ENCODE peak calls at places on chromosomes 13 and 19, in seven cellular contexts. One of them, this sample, is unnamed.
A peak's percentile ranks its signal among the peaks of the same experiment; 100 is the strongest.

GRCh38 chr19:44723299-44723951 is 24.5 kb downstream of the CEACAM16 start:
- DNase-seq in fibroblast of lung: no peak
- DNase-seq in sigmoid colon: no peak
- DNase-seq in cerebellar cortex: no peak
- DNase-seq in activated T-helper 1 cell treated with anti-CD3 and anti-CD28 coated beads, Interleukin-2, amount 50 U/mL, for 16 hours: no peak
- DNase-seq in MG63: no peak
- DNase-seq in stimulated activated CD8-positive, alpha-beta memory T cell treated with anti-CD3 and anti-CD28 coated beads, Interleukin-4, amount 100 ng/mL, for 1 hour: no peak
- DNase-seq in this sample: no peak

GRCh38 chr13:97339019-97339988 is 94.7 kb upstream of the RAP2A start:
- DNase-seq in fibroblast of lung: peak; percentile 99
- DNase-seq in sigmoid colon: peak; percentile 91
- DNase-seq in cerebellar cortex: peak; percentile 85
- DNase-seq in activated T-helper 1 cell treated with anti-CD3 and anti-CD28 coated beads, Interleukin-2, amount 50 U/mL, for 16 hours: no peak
- DNase-seq in MG63: peak; percentile 90
- DNase-seq in stimulated activated CD8-positive, alpha-beta memory T cell treated with anti-CD3 and anti-CD28 coated beads, Interleukin-4, amount 100 ng/mL, for 1 hour: no peak
- DNase-seq in this sample: no peak

GRCh38 chr13:114227528-114227927 is 7.2 kb upstream of the CDC16 start:
- DNase-seq in fibroblast of lung: no peak
- DNase-seq in sigmoid colon: no peak
- DNase-seq in cerebellar cortex: no peak
- DNase-seq in activated T-helper 1 cell treated with anti-CD3 and anti-CD28 coated beads, Interleukin-2, amount 50 U/mL, for 16 hours: no peak
- DNase-seq in MG63: no peak
- DNase-seq in stimulated activated CD8-positive, alpha-beta memory T cell treated with anti-CD3 and anti-CD28 coated beads, Interleukin-4, amount 100 ng/mL, for 1 hour: no peak
- DNase-seq in this sample: no peak

GRCh38 chr13:104385409-104385808 is 1319.2 kb upstream of the SLC10A2 start:
- DNase-seq in fibroblast of lung: peak; percentile 81
- DNase-seq in sigmoid colon: no peak
- DNase-seq in cerebellar cortex: no peak
- DNase-seq in activated T-helper 1 cell treated with anti-CD3 and anti-CD28 coated beads, Interleukin-2, amount 50 U/mL, for 16 hours: no peak
- DNase-seq in MG63: peak; percentile 12
- DNase-seq in stimulated activated CD8-positive, alpha-beta memory T cell treated with anti-CD3 and anti-CD28 coated beads, Interleukin-4, amount 100 ng/mL, for 1 hour: no peak
- DNase-seq in this sample: peak; percentile 8

GRCh38 chr13:106291006-106291405 is 244.5 kb downstream of the EFNB2 start:
- DNase-seq in fibroblast of lung: peak; percentile 34
- DNase-seq in sigmoid colon: no peak
- DNase-seq in cerebellar cortex: no peak
- DNase-seq in activated T-helper 1 cell treated with anti-CD3 and anti-CD28 coated beads, Interleukin-2, amount 50 U/mL, for 16 hours: no peak
- DNase-seq in MG63: peak; percentile 23
- DNase-seq in stimulated activated CD8-positive, alpha-beta memory T cell treated with anti-CD3 and anti-CD28 coated beads, Interleukin-4, amount 100 ng/mL, for 1 hour: no peak
- DNase-seq in this sample: peak; percentile 29

GRCh38 chr13:26971990-26972888 is 199.4 kb downstream of the USP12 start:
- DNase-seq in fibroblast of lung: peak; percentile 25
- DNase-seq in sigmoid colon: no peak
- DNase-seq in cerebellar cortex: peak; percentile 84
- DNase-seq in activated T-helper 1 cell treated with anti-CD3 and anti-CD28 coated beads, Interleukin-2, amount 50 U/mL, for 16 hours: no peak
- DNase-seq in MG63: no peak
- DNase-seq in stimulated activated CD8-positive, alpha-beta memory T cell treated with anti-CD3 and anti-CD28 coated beads, Interleukin-4, amount 100 ng/mL, for 1 hour: no peak
- DNase-seq in this sample: peak; percentile 18

GRCh38 chr13:66992183-66992582 is 238.0 kb downstream of the PCDH9 start:
- DNase-seq in fibroblast of lung: peak; percentile 88
- DNase-seq in sigmoid colon: no peak
- DNase-seq in cerebellar cortex: no peak
- DNase-seq in activated T-helper 1 cell treated with anti-CD3 and anti-CD28 coated beads, Interleukin-2, amount 50 U/mL, for 16 hours: no peak
- DNase-seq in MG63: peak; percentile 47
- DNase-seq in stimulated activated CD8-positive, alpha-beta memory T cell treated with anti-CD3 and anti-CD28 coated beads, Interleukin-4, amount 100 ng/mL, for 1 hour: no peak
- DNase-seq in this sample: peak; percentile 17

GRCh38 chr13:73335226-73335625 is 276.4 kb downstream of the KLF5 start:
- DNase-seq in fibroblast of lung: peak; percentile 67
- DNase-seq in sigmoid colon: no peak
- DNase-seq in cerebellar cortex: no peak
- DNase-seq in activated T-helper 1 cell treated with anti-CD3 and anti-CD28 coated beads, Interleukin-2, amount 50 U/mL, for 16 hours: no peak
- DNase-seq in MG63: no peak
- DNase-seq in stimulated activated CD8-positive, alpha-beta memory T cell treated with anti-CD3 and anti-CD28 coated beads, Interleukin-4, amount 100 ng/mL, for 1 hour: no peak
- DNase-seq in this sample: peak; percentile 28

GRCh38 chr13:53200498-53201453 is 172.2 kb downstream of the OLFM4 start:
- DNase-seq in fibroblast of lung: peak; percentile 2
- DNase-seq in sigmoid colon: peak; percentile 65
- DNase-seq in cerebellar cortex: no peak
- DNase-seq in activated T-helper 1 cell treated with anti-CD3 and anti-CD28 coated beads, Interleukin-2, amount 50 U/mL, for 16 hours: no peak
- DNase-seq in MG63: peak; percentile 10
- DNase-seq in stimulated activated CD8-positive, alpha-beta memory T cell treated with anti-CD3 and anti-CD28 coated beads, Interleukin-4, amount 100 ng/mL, for 1 hour: no peak
- DNase-seq in this sample: no peak

GRCh38 chr13:35780613-35781012 is 304.1 kb upstream of the MAB21L1 start:
- DNase-seq in fibroblast of lung: no peak
- DNase-seq in sigmoid colon: no peak
- DNase-seq in cerebellar cortex: no peak
- DNase-seq in activated T-helper 1 cell treated with anti-CD3 and anti-CD28 coated beads, Interleukin-2, amount 50 U/mL, for 16 hours: no peak
- DNase-seq in MG63: no peak
- DNase-seq in stimulated activated CD8-positive, alpha-beta memory T cell treated with anti-CD3 and anti-CD28 coated beads, Interleukin-4, amount 100 ng/mL, for 1 hour: no peak
- DNase-seq in this sample: no peak

GRCh38 chr13:79675931-79676658 is 195.1 kb downstream of the NDFIP2 start:
- DNase-seq in fibroblast of lung: no peak
- DNase-seq in sigmoid colon: no peak
- DNase-seq in cerebellar cortex: no peak
- DNase-seq in activated T-helper 1 cell treated with anti-CD3 and anti-CD28 coated beads, Interleukin-2, amount 50 U/mL, for 16 hours: no peak
- DNase-seq in MG63: no peak
- DNase-seq in stimulated activated CD8-positive, alpha-beta memory T cell treated with anti-CD3 and anti-CD28 coated beads, Interleukin-4, amount 100 ng/mL, for 1 hour: no peak
- DNase-seq in this sample: no peak

GRCh38 chr13:51364404-51365008 is 25.0 kb downstream of the SERPINE3 start:
- DNase-seq in fibroblast of lung: peak; percentile 28
- DNase-seq in sigmoid colon: no peak
- DNase-seq in cerebellar cortex: no peak
- DNase-seq in activated T-helper 1 cell treated with anti-CD3 and anti-CD28 coated beads, Interleukin-2, amount 50 U/mL, for 16 hours: no peak
- DNase-seq in MG63: no peak
- DNase-seq in stimulated activated CD8-positive, alpha-beta memory T cell treated with anti-CD3 and anti-CD28 coated beads, Interleukin-4, amount 100 ng/mL, for 1 hour: no peak
- DNase-seq in this sample: peak; percentile 50

GRCh38 chr13:73198888-73199497 is 140.2 kb downstream of the KLF5 start:
- DNase-seq in fibroblast of lung: no peak
- DNase-seq in sigmoid colon: no peak
- DNase-seq in cerebellar cortex: no peak
- DNase-seq in activated T-helper 1 cell treated with anti-CD3 and anti-CD28 coated beads, Interleukin-2, amount 50 U/mL, for 16 hours: no peak
- DNase-seq in MG63: no peak
- DNase-seq in stimulated activated CD8-positive, alpha-beta memory T cell treated with anti-CD3 and anti-CD28 coated beads, Interleukin-4, amount 100 ng/mL, for 1 hour: no peak
- DNase-seq in this sample: no peak

GRCh38 chr13:30408319-30409101 is 13.8 kb upstream of the UBE2L5 start:
- DNase-seq in fibroblast of lung: peak; percentile 89
- DNase-seq in sigmoid colon: peak; percentile 98
- DNase-seq in cerebellar cortex: peak; percentile 92
- DNase-seq in activated T-helper 1 cell treated with anti-CD3 and anti-CD28 coated beads, Interleukin-2, amount 50 U/mL, for 16 hours: peak; percentile 84
- DNase-seq in MG63: peak; percentile 92
- DNase-seq in stimulated activated CD8-positive, alpha-beta memory T cell treated with anti-CD3 and anti-CD28 coated beads, Interleukin-4, amount 100 ng/mL, for 1 hour: peak; percentile 82
- DNase-seq in this sample: peak; percentile 84

GRCh38 chr13:32676242-32676641 is 90.0 kb downstream of the PDS5B start:
- DNase-seq in fibroblast of lung: no peak
- DNase-seq in sigmoid colon: no peak
- DNase-seq in cerebellar cortex: no peak
- DNase-seq in activated T-helper 1 cell treated with anti-CD3 and anti-CD28 coated beads, Interleukin-2, amount 50 U/mL, for 16 hours: no peak
- DNase-seq in MG63: no peak
- DNase-seq in stimulated activated CD8-positive, alpha-beta memory T cell treated with anti-CD3 and anti-CD28 coated beads, Interleukin-4, amount 100 ng/mL, for 1 hour: no peak
- DNase-seq in this sample: no peak

GRCh38 chr13:74217816-74218215 is 83.6 kb upstream of the KLF12 start:
- DNase-seq in fibroblast of lung: peak; percentile 85
- DNase-seq in sigmoid colon: no peak
- DNase-seq in cerebellar cortex: no peak
- DNase-seq in activated T-helper 1 cell treated with anti-CD3 and anti-CD28 coated beads, Interleukin-2, amount 50 U/mL, for 16 hours: no peak
- DNase-seq in MG63: no peak
- DNase-seq in stimulated activated CD8-positive, alpha-beta memory T cell treated with anti-CD3 and anti-CD28 coated beads, Interleukin-4, amount 100 ng/mL, for 1 hour: no peak
- DNase-seq in this sample: no peak

GRCh38 chr19:11504502-11505031 is 1.1 kb downstream of the ZNF653 start:
- DNase-seq in fibroblast of lung: no peak
- DNase-seq in sigmoid colon: no peak
- DNase-seq in cerebellar cortex: no peak
- DNase-seq in activated T-helper 1 cell treated with anti-CD3 and anti-CD28 coated beads, Interleukin-2, amount 50 U/mL, for 16 hours: no peak
- DNase-seq in MG63: no peak
- DNase-seq in stimulated activated CD8-positive, alpha-beta memory T cell treated with anti-CD3 and anti-CD28 coated beads, Interleukin-4, amount 100 ng/mL, for 1 hour: no peak
- DNase-seq in this sample: no peak

GRCh38 chr13:36571444-36571843 is 102.4 kb upstream of the SERTM1 start:
- DNase-seq in fibroblast of lung: no peak
- DNase-seq in sigmoid colon: no peak
- DNase-seq in cerebellar cortex: no peak
- DNase-seq in activated T-helper 1 cell treated with anti-CD3 and anti-CD28 coated beads, Interleukin-2, amount 50 U/mL, for 16 hours: no peak
- DNase-seq in MG63: no peak
- DNase-seq in stimulated activated CD8-positive, alpha-beta memory T cell treated with anti-CD3 and anti-CD28 coated beads, Interleukin-4, amount 100 ng/mL, for 1 hour: no peak
- DNase-seq in this sample: no peak

GRCh38 chr13:40170091-40170490 is 496.4 kb downstream of the FOXO1 start:
- DNase-seq in fibroblast of lung: no peak
- DNase-seq in sigmoid colon: no peak
- DNase-seq in cerebellar cortex: no peak
- DNase-seq in activated T-helper 1 cell treated with anti-CD3 and anti-CD28 coated beads, Interleukin-2, amount 50 U/mL, for 16 hours: no peak
- DNase-seq in MG63: no peak
- DNase-seq in stimulated activated CD8-positive, alpha-beta memory T cell treated with anti-CD3 and anti-CD28 coated beads, Interleukin-4, amount 100 ng/mL, for 1 hour: no peak
- DNase-seq in this sample: no peak

GRCh38 chr13:49435992-49436391 is 7.9 kb downstream of the CAB39L start:
- DNase-seq in fibroblast of lung: peak; percentile 59
- DNase-seq in sigmoid colon: no peak
- DNase-seq in cerebellar cortex: no peak
- DNase-seq in activated T-helper 1 cell treated with anti-CD3 and anti-CD28 coated beads, Interleukin-2, amount 50 U/mL, for 16 hours: no peak
- DNase-seq in MG63: no peak
- DNase-seq in stimulated activated CD8-positive, alpha-beta memory T cell treated with anti-CD3 and anti-CD28 coated beads, Interleukin-4, amount 100 ng/mL, for 1 hour: no peak
- DNase-seq in this sample: no peak

GRCh38 chr19:33438016-33438671 is 64.6 kb downstream of the CEBPG start:
- DNase-seq in fibroblast of lung: no peak
- DNase-seq in sigmoid colon: peak; percentile 66
- DNase-seq in cerebellar cortex: no peak
- DNase-seq in activated T-helper 1 cell treated with anti-CD3 and anti-CD28 coated beads, Interleukin-2, amount 50 U/mL, for 16 hours: no peak
- DNase-seq in MG63: peak; percentile 20
- DNase-seq in stimulated activated CD8-positive, alpha-beta memory T cell treated with anti-CD3 and anti-CD28 coated beads, Interleukin-4, amount 100 ng/mL, for 1 hour: no peak
- DNase-seq in this sample: peak; percentile 39

GRCh38 chr13:47632311-47632710 is 368.8 kb downstream of the SUCLA2 start:
- DNase-seq in fibroblast of lung: no peak
- DNase-seq in sigmoid colon: no peak
- DNase-seq in cerebellar cortex: no peak
- DNase-seq in activated T-helper 1 cell treated with anti-CD3 and anti-CD28 coated beads, Interleukin-2, amount 50 U/mL, for 16 hours: no peak
- DNase-seq in MG63: no peak
- DNase-seq in stimulated activated CD8-positive, alpha-beta memory T cell treated with anti-CD3 and anti-CD28 coated beads, Interleukin-4, amount 100 ng/mL, for 1 hour: no peak
- DNase-seq in this sample: no peak

GRCh38 chr19:15177269-15178116 is 23.3 kb downstream of the NOTCH3 start:
- DNase-seq in fibroblast of lung: peak; percentile 65
- DNase-seq in sigmoid colon: peak; percentile 86
- DNase-seq in cerebellar cortex: peak; percentile 64
- DNase-seq in activated T-helper 1 cell treated with anti-CD3 and anti-CD28 coated beads, Interleukin-2, amount 50 U/mL, for 16 hours: peak; percentile 72
- DNase-seq in MG63: peak; percentile 80
- DNase-seq in stimulated activated CD8-positive, alpha-beta memory T cell treated with anti-CD3 and anti-CD28 coated beads, Interleukin-4, amount 100 ng/mL, for 1 hour: peak; percentile 64
- DNase-seq in this sample: peak; percentile 88

GRCh38 chr13:108326318-108326717 is 56.8 kb downstream of the TNFSF13B start:
- DNase-seq in fibroblast of lung: no peak
- DNase-seq in sigmoid colon: no peak
- DNase-seq in cerebellar cortex: no peak
- DNase-seq in activated T-helper 1 cell treated with anti-CD3 and anti-CD28 coated beads, Interleukin-2, amount 50 U/mL, for 16 hours: no peak
- DNase-seq in MG63: no peak
- DNase-seq in stimulated activated CD8-positive, alpha-beta memory T cell treated with anti-CD3 and anti-CD28 coated beads, Interleukin-4, amount 100 ng/mL, for 1 hour: no peak
- DNase-seq in this sample: no peak

GRCh38 chr19:45847661-45848060 is 15.3 kb downstream of the SYMPK start:
- DNase-seq in fibroblast of lung: no peak
- DNase-seq in sigmoid colon: no peak
- DNase-seq in cerebellar cortex: no peak
- DNase-seq in activated T-helper 1 cell treated with anti-CD3 and anti-CD28 coated beads, Interleukin-2, amount 50 U/mL, for 16 hours: no peak
- DNase-seq in MG63: no peak
- DNase-seq in stimulated activated CD8-positive, alpha-beta memory T cell treated with anti-CD3 and anti-CD28 coated beads, Interleukin-4, amount 100 ng/mL, for 1 hour: no peak
- DNase-seq in this sample: no peak

GRCh38 chr19:5125797-5126497 is 157.0 kb downstream of the KDM4B start:
- DNase-seq in fibroblast of lung: no peak
- DNase-seq in sigmoid colon: no peak
- DNase-seq in cerebellar cortex: no peak
- DNase-seq in activated T-helper 1 cell treated with anti-CD3 and anti-CD28 coated beads, Interleukin-2, amount 50 U/mL, for 16 hours: no peak
- DNase-seq in MG63: no peak
- DNase-seq in stimulated activated CD8-positive, alpha-beta memory T cell treated with anti-CD3 and anti-CD28 coated beads, Interleukin-4, amount 100 ng/mL, for 1 hour: no peak
- DNase-seq in this sample: peak; percentile 33

GRCh38 chr13:58946274-58946673 is 1217.5 kb downstream of the DIAPH3 start:
- DNase-seq in fibroblast of lung: no peak
- DNase-seq in sigmoid colon: no peak
- DNase-seq in cerebellar cortex: no peak
- DNase-seq in activated T-helper 1 cell treated with anti-CD3 and anti-CD28 coated beads, Interleukin-2, amount 50 U/mL, for 16 hours: no peak
- DNase-seq in MG63: no peak
- DNase-seq in stimulated activated CD8-positive, alpha-beta memory T cell treated with anti-CD3 and anti-CD28 coated beads, Interleukin-4, amount 100 ng/mL, for 1 hour: no peak
- DNase-seq in this sample: no peak

GRCh38 chr19:38293281-38293680 is 10.8 kb upstream of the C19orf33 start:
- DNase-seq in fibroblast of lung: no peak
- DNase-seq in sigmoid colon: no peak
- DNase-seq in cerebellar cortex: no peak
- DNase-seq in activated T-helper 1 cell treated with anti-CD3 and anti-CD28 coated beads, Interleukin-2, amount 50 U/mL, for 16 hours: no peak
- DNase-seq in MG63: no peak
- DNase-seq in stimulated activated CD8-positive, alpha-beta memory T cell treated with anti-CD3 and anti-CD28 coated beads, Interleukin-4, amount 100 ng/mL, for 1 hour: no peak
- DNase-seq in this sample: no peak

GRCh38 chr19:43526884-43527859 is at the start of gene ETHE1:
- DNase-seq in fibroblast of lung: peak; percentile 50
- DNase-seq in sigmoid colon: peak; percentile 93
- DNase-seq in cerebellar cortex: peak; percentile 80
- DNase-seq in activated T-helper 1 cell treated with anti-CD3 and anti-CD28 coated beads, Interleukin-2, amount 50 U/mL, for 16 hours: peak; percentile 61
- DNase-seq in MG63: peak; percentile 89
- DNase-seq in stimulated activated CD8-positive, alpha-beta memory T cell treated with anti-CD3 and anti-CD28 coated beads, Interleukin-4, amount 100 ng/mL, for 1 hour: peak; percentile 52
- DNase-seq in this sample: peak; percentile 74

GRCh38 chr19:9847087-9847671 is 12.1 kb downstream of the PIN1 start:
- DNase-seq in fibroblast of lung: peak; percentile 95
- DNase-seq in sigmoid colon: peak; percentile 88
- DNase-seq in cerebellar cortex: peak; percentile 67
- DNase-seq in activated T-helper 1 cell treated with anti-CD3 and anti-CD28 coated beads, Interleukin-2, amount 50 U/mL, for 16 hours: no peak
- DNase-seq in MG63: peak; percentile 93
- DNase-seq in stimulated activated CD8-positive, alpha-beta memory T cell treated with anti-CD3 and anti-CD28 coated beads, Interleukin-4, amount 100 ng/mL, for 1 hour: no peak
- DNase-seq in this sample: peak; percentile 94

GRCh38 chr19:30222428-30222873 is 149.7 kb upstream of the ZNF536 start:
- DNase-seq in fibroblast of lung: no peak
- DNase-seq in sigmoid colon: no peak
- DNase-seq in cerebellar cortex: no peak
- DNase-seq in activated T-helper 1 cell treated with anti-CD3 and anti-CD28 coated beads, Interleukin-2, amount 50 U/mL, for 16 hours: no peak
- DNase-seq in MG63: no peak
- DNase-seq in stimulated activated CD8-positive, alpha-beta memory T cell treated with anti-CD3 and anti-CD28 coated beads, Interleukin-4, amount 100 ng/mL, for 1 hour: no peak
- DNase-seq in this sample: peak; percentile 52

GRCh38 chr19:51138549-51138979 is 3.5 kb upstream of the SIGLEC7 start:
- DNase-seq in fibroblast of lung: no peak
- DNase-seq in sigmoid colon: peak; percentile 73
- DNase-seq in cerebellar cortex: no peak
- DNase-seq in activated T-helper 1 cell treated with anti-CD3 and anti-CD28 coated beads, Interleukin-2, amount 50 U/mL, for 16 hours: no peak
- DNase-seq in MG63: no peak
- DNase-seq in stimulated activated CD8-positive, alpha-beta memory T cell treated with anti-CD3 and anti-CD28 coated beads, Interleukin-4, amount 100 ng/mL, for 1 hour: no peak
- DNase-seq in this sample: no peak

GRCh38 chr19:14408641-14409120 is 10.5 kb downstream of the DDX39A start:
- DNase-seq in fibroblast of lung: no peak
- DNase-seq in sigmoid colon: no peak
- DNase-seq in cerebellar cortex: no peak
- DNase-seq in activated T-helper 1 cell treated with anti-CD3 and anti-CD28 coated beads, Interleukin-2, amount 50 U/mL, for 16 hours: no peak
- DNase-seq in MG63: no peak
- DNase-seq in stimulated activated CD8-positive, alpha-beta memory T cell treated with anti-CD3 and anti-CD28 coated beads, Interleukin-4, amount 100 ng/mL, for 1 hour: no peak
- DNase-seq in this sample: no peak

GRCh38 chr19:3389876-3390361 is 23.5 kb downstream of the NFIC start:
- DNase-seq in fibroblast of lung: peak; percentile 70
- DNase-seq in sigmoid colon: peak; percentile 76
- DNase-seq in cerebellar cortex: no peak
- DNase-seq in activated T-helper 1 cell treated with anti-CD3 and anti-CD28 coated beads, Interleukin-2, amount 50 U/mL, for 16 hours: no peak
- DNase-seq in MG63: no peak
- DNase-seq in stimulated activated CD8-positive, alpha-beta memory T cell treated with anti-CD3 and anti-CD28 coated beads, Interleukin-4, amount 100 ng/mL, for 1 hour: no peak
- DNase-seq in this sample: no peak

This sample was measured in Daoy.